ENCODE peak calls at places on chromosomes 11 and 22, in four cellular contexts. M is HFF-Myc; G is skeletal muscle cell; Z is CD4-positive, alpha-beta T cell. S is an unnamed sample.

GRCh38 chr11:121512468-121513465 is 60.0 kb upstream of the SORL1-AS1 start:
- DNase-seq in Z (no peak), G (no peak), M (no peak), S (no peak)

GRCh38 chr11:8593935-8594909 is at the start of gene STK33:
- DNase-seq in M (no peak), Z (no peak), G (no peak), S (peak; percentile 87)

GRCh38 chr11:1138053-1138452 is 19.7 kb upstream of the MUC5AC start:
- DNase-seq in M (no peak), G (no peak), Z (no peak), S (no peak)

GRCh38 chr11:70663815-70664214 is 265.5 kb downstream of the CTTN start:
- DNase-seq in G (no peak), M (no peak), Z (no peak), S (no peak)

GRCh38 chr22:42269407-42270177 is 861 bp downstream of the TCF20 start:
- DNase-seq in G (no peak), M (no peak), Z (peak; percentile 67), S (peak; percentile 43)

GRCh38 chr22:31496735-31497146 is 405 bp downstream of the SFI1 start:
- DNase-seq in G (no peak), Z (peak; percentile 32), M (no peak), S (no peak)

GRCh38 chr11:129973809-129974208 is 28.8 kb downstream of the PRDM10 start:
- DNase-seq in M (no peak), Z (no peak), G (no peak), S (no peak)

GRCh38 chr11:108975641-108976071 is 310.8 kb downstream of the DDX10 start:
- DNase-seq in Z (no peak), G (no peak), M (no peak), S (peak; percentile 82)

GRCh38 chr11:58275002-58275401 is 6.9 kb upstream of the OR10W1 start:
- DNase-seq in Z (no peak), M (no peak), G (no peak), S (no peak)

GRCh38 chr22:49773531-49773930 is 54.1 kb downstream of the BRD1 start:
- DNase-seq in G (no peak), Z (no peak), M (no peak), S (no peak)

GRCh38 chr11:86758171-86758570 is 42.2 kb upstream of the PRSS23 start:
- DNase-seq in G (no peak), Z (no peak), M (no peak), S (no peak)

GRCh38 chr11:36688892-36689291 is 90.9 kb upstream of the RAG2 start:
- DNase-seq in G (no peak), Z (no peak), M (no peak), S (no peak)

GRCh38 chr11:110095554-110095953 is 2.4 kb downstream of the ZC3H12C start:
- DNase-seq in M (no peak), Z (no peak), G (no peak), S (no peak)

GRCh38 chr11:41499429-41499828 is 40.0 kb upstream of the LRRC4C start:
- DNase-seq in M (no peak), G (no peak), Z (no peak), S (no peak)

GRCh38 chr11:1308745-1309497 is 511 bp downstream of the TOLLIP start:
- DNase-seq in M (no peak), G (no peak), Z (no peak), S (no peak)

GRCh38 chr22:20084547-20085413 is 4.7 kb downstream of the DGCR8 start:
- DNase-seq in G (no peak), Z (no peak), M (no peak), S (no peak)

GRCh38 chr11:17229481-17230152 is 21.8 kb upstream of the PIK3C2A start:
- DNase-seq in M (no peak), Z (no peak), G (no peak), S (no peak)

GRCh38 chr11:46075168-46075567 is 46.1 kb downstream of the PHF21A start:
- DNase-seq in G (peak; percentile 41), Z (no peak), M (peak; percentile 19), S (no peak)

GRCh38 chr11:123360267-123360936 is 69.7 kb upstream of the GRAMD1B start:
- DNase-seq in G (no peak), Z (no peak), M (no peak), S (no peak)

GRCh38 chr11:114293201-114293711 is 2.9 kb upstream of the NNMT start:
- DNase-seq in G (no peak), M (no peak), Z (no peak), S (no peak)

GRCh38 chr11:62981743-62982142 is 3.0 kb downstream of the SLC22A6 start:
- DNase-seq in Z (no peak), M (no peak), G (no peak), S (no peak)

GRCh38 chr11:128757235-128757711 is 63.4 kb downstream of the FLI1 start:
- DNase-seq in M (no peak), Z (peak; percentile 53), G (no peak), S (no peak)

GRCh38 chr22:30243671-30244465 is 2.7 kb downstream of the LIF start:
- DNase-seq in Z (no peak), G (no peak), M (no peak), S (no peak)